ENCODE peak calls at places on chromosome 3, in four cellular contexts. D, Q, C and N are unnamed samples.

GRCh38 chr3:157175678-157176077 is 15.7 kb upstream of the CCNL1 start:
- DNase-seq in D (no peak), Q (peak), C (no peak), N (no peak)

GRCh38 chr3:116265976-116266584 is 179.2 kb downstream of the LSAMP start:
- DNase-seq in D (no peak), Q (no peak), C (no peak), N (no peak)

GRCh38 chr3:94026623-94027022 is 1.8 kb downstream of the STX19 start:
- DNase-seq in D (no peak), Q (no peak), C (no peak), N (no peak)

GRCh38 chr3:159779883-159780282 is 208.8 kb upstream of the IL12A start:
- DNase-seq in D (no peak), Q (no peak), C (no peak), N (peak)

GRCh38 chr3:127911421-127911931 is 3.6 kb upstream of the KBTBD12 start:
- DNase-seq in D (no peak), Q (no peak), C (no peak), N (peak)

GRCh38 chr3:31695280-31696008 is 162.7 kb downstream of the STT3B start:
- DNase-seq in D (no peak), Q (peak), C (no peak), N (peak)

GRCh38 chr3:56238299-56238698 is 230.0 kb downstream of the ERC2 start:
- DNase-seq in D (no peak), Q (no peak), C (no peak), N (no peak)

GRCh38 chr3:150925751-150926201 is 20.5 kb upstream of the MINDY4B start:
- DNase-seq in D (peak), Q (peak), C (peak), N (peak)

GRCh38 chr3:79390352-79390751 is 377.4 kb downstream of the ROBO1 start:
- DNase-seq in D (no peak), Q (no peak), C (no peak), N (no peak)

GRCh38 chr3:38000965-38001455 is 10.4 kb downstream of the VILL start:
- DNase-seq in D (no peak), Q (no peak), C (no peak), N (no peak)

GRCh38 chr3:71241981-71242552 is 341.5 kb downstream of the FOXP1 start:
- DNase-seq in D (no peak), Q (no peak), C (no peak), N (no peak)

GRCh38 chr3:174170248-174170647 is 688.9 kb upstream of the NAALADL2 start:
- DNase-seq in D (no peak), Q (no peak), C (peak), N (no peak)

GRCh38 chr3:190385835-190386688 is 1.9 kb upstream of the CLDN16 start:
- DNase-seq in D (no peak), Q (no peak), C (peak), N (peak)

GRCh38 chr3:187920871-187921270 is 175.6 kb upstream of the BCL6 start:
- DNase-seq in D (no peak), Q (no peak), C (peak), N (peak)

GRCh38 chr3:40800343-40800742 is 275.6 kb downstream of the ZNF621 start:
- DNase-seq in D (no peak), Q (no peak), C (peak), N (peak)

GRCh38 chr3:54307616-54308180 is 185.3 kb downstream of the CACNA2D3 start:
- DNase-seq in D (no peak), Q (no peak), C (no peak), N (no peak)

GRCh38 chr3:140530603-140531002 is 147.3 kb upstream of the TRIM42 start:
- DNase-seq in D (no peak), Q (no peak), C (no peak), N (no peak)

GRCh38 chr3:2659896-2660295 is 450.3 kb downstream of the IL5RA start:
- DNase-seq in D (no peak), Q (no peak), C (no peak), N (peak)

GRCh38 chr3:5787863-5788488 is 600.5 kb downstream of the EDEM1 start:
- DNase-seq in D (no peak), Q (no peak), C (no peak), N (no peak)

GRCh38 chr3:13277860-13278531 is 142.1 kb downstream of the NUP210 start:
- DNase-seq in D (no peak), Q (no peak), C (no peak), N (no peak)

GRCh38 chr3:73072634-73073033 is 11.2 kb downstream of the EBLN2 start:
- DNase-seq in D (no peak), Q (peak), C (no peak), N (no peak)

GRCh38 chr3:101850327-101851048 is 1.2 kb downstream of the NFKBIZ start:
- DNase-seq in D (no peak), Q (peak), C (peak), N (peak)

GRCh38 chr3:41265011-41265545 is 65.8 kb downstream of the CTNNB1 start:
- DNase-seq in D (no peak), Q (no peak), C (peak), N (peak)

GRCh38 chr3:149765762-149766334 is 13.6 kb upstream of the COMMD2 start:
- DNase-seq in D (no peak), Q (no peak), C (peak), N (peak)
- TF ChIP-seq CTCF in D (peak), Q (peak), C (peak), N (peak)

DNA sequence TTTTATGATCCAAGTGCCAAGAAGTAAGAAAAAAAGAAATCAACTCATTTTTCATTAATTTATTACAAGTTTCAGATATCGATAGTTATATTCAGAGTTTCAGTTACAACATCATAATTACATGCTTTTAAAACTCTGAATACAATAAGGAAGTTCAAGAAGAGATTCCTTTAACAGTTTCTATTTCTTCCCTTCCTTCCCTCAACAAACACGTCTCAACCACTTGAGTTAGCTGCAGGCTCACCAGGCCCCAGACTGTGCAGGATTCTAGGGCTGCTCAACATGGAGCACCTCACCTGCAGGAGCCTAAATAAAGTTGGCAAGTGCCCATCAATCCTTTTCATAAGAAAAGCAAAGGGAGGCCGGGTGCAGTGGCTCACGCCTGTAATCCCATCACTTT is 79.2 kb upstream of the FNDC3B start:
- DNase-seq in D (no peak), Q (no peak), C (no peak), N (no peak)
- TF ChIP-seq CTCF in D (no peak), Q (no peak), C (no peak), N (no peak)

GRCh38 chr3:76756578-76756977 is 283.3 kb upstream of the ROBO2 start:
- DNase-seq in D (no peak), Q (no peak), C (no peak), N (no peak)

DNA sequence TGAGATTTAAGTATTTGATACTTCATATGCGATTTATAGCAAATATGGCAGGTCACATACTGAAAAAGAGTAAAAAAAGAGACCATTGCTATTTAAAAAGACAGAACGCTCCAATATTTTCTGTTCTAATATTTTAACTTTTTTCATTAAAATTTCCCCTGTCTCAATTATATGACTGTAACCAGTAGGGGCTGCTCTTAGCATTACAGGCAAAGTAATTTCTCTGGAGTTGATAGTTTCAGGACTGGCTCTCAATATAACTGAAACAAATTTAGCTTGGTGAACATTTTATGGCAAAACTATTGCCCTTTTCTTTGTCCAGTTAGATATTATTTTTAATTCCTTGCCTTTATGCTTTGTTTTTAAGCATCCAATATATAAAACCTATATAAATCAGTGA is 286.3 kb upstream of the ROBO2 start:
- DNase-seq in D (no peak), Q (no peak), C (no peak), N (no peak)
- TF ChIP-seq CTCF in D (peak), Q (no peak), C (no peak), N (no peak)

DNA sequence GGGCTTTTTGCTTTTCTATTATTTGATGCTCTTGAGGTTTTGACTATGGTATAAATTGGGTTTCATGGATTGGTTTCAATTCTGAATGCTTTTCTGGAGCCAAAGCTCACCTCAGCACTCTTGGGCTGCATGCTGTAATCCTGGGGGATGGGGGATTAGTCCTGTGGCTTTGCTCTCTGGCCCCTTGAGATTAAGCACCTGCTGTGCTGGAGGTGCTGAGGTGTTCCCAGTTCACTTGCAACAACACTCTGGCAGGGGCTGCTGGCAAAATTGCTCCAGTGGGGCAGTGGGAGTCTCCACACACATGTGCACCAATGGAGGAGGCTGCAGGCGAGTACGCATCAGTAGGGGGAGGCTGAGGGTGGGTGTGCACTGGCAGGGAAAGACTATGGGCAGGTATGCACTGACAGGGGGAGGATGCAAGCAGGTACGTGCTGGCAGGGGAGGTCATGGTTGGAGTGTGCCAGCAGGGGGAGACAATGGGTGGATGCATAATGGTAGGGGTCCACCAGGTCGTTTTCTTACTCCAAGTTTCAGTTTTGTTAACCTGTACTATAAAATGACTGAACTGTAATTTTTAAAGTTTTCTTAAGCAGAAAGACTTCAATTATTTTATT is 489.2 kb downstream of the FGF12 start:
- DNase-seq in D (no peak), Q (no peak), C (no peak), N (no peak)
- TF ChIP-seq CTCF in D (peak), Q (peak), C (no peak), N (no peak)

DNA sequence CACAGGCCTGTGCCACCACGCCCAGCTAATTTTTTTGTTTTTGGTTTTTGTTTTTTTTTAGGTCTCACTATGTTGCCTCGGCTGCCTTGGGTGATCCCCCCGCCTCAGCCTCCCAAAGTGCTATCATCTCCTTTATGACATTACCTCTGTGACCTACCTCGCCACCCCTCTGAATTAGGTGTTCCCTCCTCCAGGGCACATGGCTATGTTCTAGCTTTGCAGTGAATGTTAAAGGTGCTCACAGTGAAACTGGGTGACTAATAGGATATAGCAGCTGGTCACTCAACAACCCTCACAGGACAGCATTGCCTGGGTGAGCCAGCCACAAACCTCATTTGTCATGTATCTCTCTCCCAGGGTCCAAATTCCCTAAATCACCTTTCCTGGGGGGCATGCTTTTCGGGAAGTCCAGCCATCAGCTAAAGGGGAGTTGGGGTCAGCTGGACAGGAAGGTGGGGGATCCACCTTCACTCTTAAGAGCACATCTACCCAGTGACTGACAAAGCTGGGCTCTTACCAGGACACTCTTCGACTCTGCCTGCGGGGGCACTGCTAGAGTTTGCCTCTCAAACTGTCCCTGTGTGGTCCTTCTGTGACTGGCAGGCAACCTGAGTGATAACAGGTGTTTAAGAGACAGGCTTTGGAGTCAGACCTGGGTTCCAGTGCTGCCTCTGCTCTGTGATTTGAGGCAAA is 1.6 kb upstream of the TTLL3 start:
- DNase-seq in D (no peak), Q (peak), C (peak), N (peak)
- TF ChIP-seq CTCF in D (peak), Q (peak), C (peak), N (peak)